ENCODE peak calls at places on chromosome 6, in four cellular contexts. K is endothelial cell of umbilical vein, G is HepG2, D is DND-41. P is an unnamed sample.

GRCh38 chr6:51019785-51020184 is 201.1 kb downstream of the TFAP2B start:
- DNase-seq in K (no peak), G (no peak), D (no peak), P (no peak)

GRCh38 chr6:16181429-16182359 is 52.8 kb downstream of the MYLIP start:
- DNase-seq in D (no peak), K (no peak), G (no peak), P (no peak)

GRCh38 chr6:127737009-127737486 is 160.1 kb downstream of the C6orf58 start:
- DNase-seq in G (peak; percentile 63), D (peak; percentile 47), K (peak; percentile 79), P (peak; percentile 53)

GRCh38 chr6:52304917-52305316 is 20.4 kb upstream of the MCM3 start:
- DNase-seq in K (no peak), G (no peak), D (no peak), P (peak; percentile 59)

GRCh38 chr6:15475872-15476271 is 187.0 kb downstream of the DTNBP1 start:
- DNase-seq in G (no peak), D (no peak), K (no peak), P (no peak)

GRCh38 chr6:159169557-159170332 is 545 bp downstream of the FNDC1 start:
- DNase-seq in D (no peak), K (peak; percentile 2), G (no peak), P (no peak)

GRCh38 chr6:134936476-134936875 is 13.4 kb downstream of the ALDH8A1 start:
- DNase-seq in D (no peak), G (no peak), K (no peak), P (no peak)

GRCh38 chr6:85416049-85416448 is 33.8 kb upstream of the NT5E start:
- DNase-seq in K (no peak), G (no peak), D (no peak), P (no peak)

GRCh38 chr6:44650947-44651346 is 263.4 kb downstream of the CDC5L start:
- DNase-seq in D (no peak), K (no peak), G (no peak), P (no peak)

GRCh38 chr6:166253277-166254229 is 54.6 kb downstream of the PRR18 start:
- DNase-seq in G (no peak), D (peak; percentile 65), K (no peak), P (no peak)

GRCh38 chr6:35485402-35485877 is 11.4 kb downstream of the TEAD3 start:
- DNase-seq in G (no peak), D (no peak), K (no peak), P (no peak)

GRCh38 chr6:52598123-52598823 is 21.4 kb upstream of the TRAM2 start:
- DNase-seq in K (peak; percentile 54), G (peak; percentile 100), D (peak; percentile 49), P (peak; percentile 84)

GRCh38 chr6:34912715-34913464 is 23.8 kb downstream of the ANKS1A start:
- DNase-seq in D (peak; percentile 12), G (no peak), K (peak; percentile 16), P (peak; percentile 10)

GRCh38 chr6:56595490-56596122 is 47.1 kb downstream of the DST start:
- DNase-seq in K (peak; percentile 76), G (peak; percentile 43), D (peak; percentile 34), P (peak; percentile 73)

GRCh38 chr6:127517698-127518097 is 1.4 kb downstream of the MTCL3 start:
- DNase-seq in K (no peak), D (no peak), G (no peak), P (no peak)

GRCh38 chr6:41519305-41519747 is 26.9 kb upstream of the FOXP4 start:
- DNase-seq in G (peak; percentile 89), K (no peak), D (no peak), P (no peak)

GRCh38 chr6:31308050-31308844 is 36.4 kb upstream of the HLA-C start:
- DNase-seq in D (no peak), K (no peak), G (no peak), P (peak; percentile 25)

GRCh38 chr6:115935361-115935760 is 125.3 kb downstream of the FRK start:
- DNase-seq in G (no peak), K (no peak), D (no peak), P (no peak)

GRCh38 chr6:165913676-165914570 is 250.9 kb upstream of the PDE10A start:
- DNase-seq in D (no peak), K (no peak), G (no peak), P (no peak)

GRCh38 chr6:133341607-133342158 is 100.5 kb downstream of the EYA4 start:
- DNase-seq in K (peak; percentile 76), D (no peak), G (peak; percentile 66), P (no peak)

GRCh38 chr6:31901953-31902643 is at the start of gene ZBTB12:
- DNase-seq in D (peak; percentile 93), K (peak; percentile 95), G (peak; percentile 96), P (peak; percentile 95)

GRCh38 chr6:31966997-31967925 is 4.7 kb downstream of the DXO start:
- DNase-seq in D (no peak), G (no peak), K (no peak), P (no peak)

GRCh38 chr6:4607026-4607704 is 169.0 kb upstream of the CDYL start:
- DNase-seq in K (peak; percentile 91), G (no peak), D (no peak), P (no peak)

GRCh38 chr6:166957087-166957804 is 896 bp upstream of the RNASET2 start:
- DNase-seq in G (peak; percentile 87), K (no peak), D (peak; percentile 50), P (peak; percentile 59)

GRCh38 chr6:168922436-168922835 is 331.2 kb downstream of the THBS2 start:
- DNase-seq in K (no peak), G (no peak), D (no peak), P (no peak)

GRCh38 chr6:169371344-169372144 is 117.9 kb upstream of the THBS2 start:
- DNase-seq in D (peak; percentile 11), K (no peak), G (peak; percentile 50), P (no peak)

GRCh38 chr6:138231399-138231886 is 13.2 kb upstream of the PBOV1 start:
- DNase-seq in D (no peak), K (peak; percentile 56), G (peak; percentile 72), P (no peak)

GRCh38 chr6:5610640-5611039 is 349.3 kb downstream of the FARS2 start:
- DNase-seq in D (no peak), K (no peak), G (no peak), P (no peak)

GRCh38 chr6:156857573-156857972 is 80.4 kb downstream of the ARID1B start:
- DNase-seq in K (no peak), G (no peak), D (no peak), P (no peak)

GRCh38 chr6:156852147-156852857 is 75.1 kb downstream of the ARID1B start:
- DNase-seq in K (no peak), D (no peak), G (no peak), P (peak; percentile 90)

GRCh38 chr6:156852858-156853216 is 75.7 kb downstream of the ARID1B start:
- DNase-seq in K (no peak), G (no peak), D (no peak), P (no peak)

GRCh38 chr6:156853733-156854132 is 76.6 kb downstream of the ARID1B start:
- DNase-seq in D (no peak), K (no peak), G (no peak), P (no peak)

GRCh38 chr6:156854466-156855161 is 77.4 kb downstream of the ARID1B start:
- DNase-seq in K (no peak), D (no peak), G (no peak), P (no peak)
- H4K20me1 ChIP-seq in K (peaks cover 17% of the 10 kb centered on the region), D (peaks cover 86% of the 10 kb centered on the region), G (peaks cover 12% of the 10 kb centered on the region), P (peaks cover 55% of the 10 kb centered on the region)

DNA sequence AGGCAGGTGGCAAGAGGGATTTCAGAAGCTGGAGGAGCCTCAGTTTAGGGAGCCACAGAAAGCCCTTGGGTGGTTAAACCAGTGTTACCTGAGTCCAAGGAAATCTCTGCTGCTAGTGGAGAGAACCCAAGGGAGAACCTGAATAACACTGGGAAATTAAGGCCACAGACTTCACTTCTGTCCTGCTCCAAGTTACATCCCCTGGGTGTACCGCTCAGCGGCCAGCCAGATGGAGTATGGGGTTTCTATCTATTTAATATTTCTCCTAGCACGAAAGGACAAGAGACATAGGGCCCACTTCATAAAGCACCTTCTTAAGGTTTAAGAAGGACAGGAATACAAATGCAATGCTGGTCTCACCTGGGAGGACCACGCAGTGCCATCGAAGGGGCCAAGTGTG is 5.8 kb upstream of the CNKSR3 start:
- DNase-seq in G (no peak), D (no peak), K (peak; percentile 12), P (no peak)
- H3K27ac ChIP-seq in G (no peak overlapping the region), D (no peak overlapping the region), K (peak overlapping the region; percentile 35), P (no peak overlapping the region)

GRCh38 chr6:37882292-37882691 is 62.8 kb downstream of the ZFAND3 start:
- DNase-seq in K (no peak), G (no peak), D (no peak), P (no peak)

GRCh38 chr6:37882724-37883413 is 63.3 kb downstream of the ZFAND3 start:
- DNase-seq in K (no peak), G (peak; percentile 84), D (no peak), P (no peak)

GRCh38 chr6:37889015-37889885 is 69.7 kb downstream of the ZFAND3 start:
- DNase-seq in D (no peak), G (no peak), K (peak; percentile 56), P (no peak)

GRCh38 chr6:37884548-37884947 is 65.0 kb downstream of the ZFAND3 start:
- DNase-seq in G (no peak), D (no peak), K (no peak), P (no peak)
- H4K20me1 ChIP-seq in G (peaks cover 34% of the 10 kb centered on the region), D (peaks cover 59% of the 10 kb centered on the region), K (peaks cover 25% of the 10 kb centered on the region), P (peaks cover 13% of the 10 kb centered on the region)

DNA sequence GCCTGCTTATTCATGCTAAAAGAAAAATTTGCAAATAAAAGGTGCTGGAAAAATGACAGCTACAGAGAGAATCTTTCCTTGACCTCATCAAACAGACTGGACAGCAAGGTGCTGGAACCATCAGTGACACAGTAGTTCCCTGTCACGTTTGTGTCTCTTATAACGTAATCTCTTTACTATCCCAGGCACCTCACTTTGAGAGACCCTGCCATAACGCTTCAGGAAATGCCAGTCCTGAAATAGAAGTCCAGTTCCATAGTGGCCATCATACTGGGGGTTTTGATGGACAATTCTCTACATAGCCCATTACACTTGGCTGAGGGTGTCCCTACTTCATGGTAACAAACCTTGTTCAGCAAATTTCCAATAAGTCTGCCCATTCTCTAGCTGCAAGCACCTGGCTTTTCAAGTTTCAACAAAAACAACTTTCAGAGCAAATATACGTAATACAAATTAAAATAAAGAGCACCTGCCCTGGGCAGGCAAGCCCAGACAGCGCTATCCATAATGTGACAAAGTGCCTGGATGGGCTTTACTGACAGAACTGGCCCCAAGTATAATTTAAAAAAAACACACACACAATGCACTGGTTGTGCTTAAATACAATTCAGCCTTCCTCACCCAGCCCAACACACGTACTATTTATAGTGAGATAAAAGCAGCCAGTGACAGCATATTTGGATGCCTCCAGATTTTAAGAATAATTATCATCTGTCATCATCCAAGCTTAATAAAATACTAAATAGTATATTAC is 38.7 kb downstream of the CNKSR3 start:
- DNase-seq in D (no peak), G (no peak), K (no peak), P (no peak)
- H3K27ac ChIP-seq in D (no peak overlapping the region), G (no peak overlapping the region), K (no peak overlapping the region), P (no peak overlapping the region)

GRCh38 chr6:3137057-3137777 is 18.7 kb downstream of the BPHL start:
- DNase-seq in K (no peak), D (no peak), G (no peak), P (no peak)

GRCh38 chr6:3133515-3133914 is 15.0 kb downstream of the BPHL start:
- DNase-seq in D (no peak), G (no peak), K (no peak), P (no peak)

GRCh38 chr6:3136361-3136760 is 17.9 kb downstream of the BPHL start:
- DNase-seq in G (no peak), D (no peak), K (no peak), P (no peak)

GRCh38 chr6:3138341-3138740 is 19.0 kb downstream of the TUBB2A start:
- DNase-seq in D (no peak), K (peak; percentile 58), G (no peak), P (no peak)

GRCh38 chr6:3135668-3136297 is 17.3 kb downstream of the BPHL start:
- DNase-seq in G (peak; percentile 81), D (no peak), K (no peak), P (no peak)
- H4K20me1 ChIP-seq in G (no peaks in the 10 kb centered on the region), D (no peaks in the 10 kb centered on the region), K (no peaks in the 10 kb centered on the region), P (no peaks in the 10 kb centered on the region)

GRCh38 chr6:150081702-150082101 is 12.8 kb upstream of the ULBP3 start:
- DNase-seq in G (no peak), K (no peak), D (no peak), P (no peak)
- H3K27ac ChIP-seq in G (no peak overlapping the region), K (no peak overlapping the region), D (no peak overlapping the region), P (no peak overlapping the region)